ENCODE peak calls at places on chromosomes 3 and 15, in nine cellular contexts. Z is omental fat pad, S is A549, Y is heart left ventricle, W is fibroblast of pulmonary artery, E is mucosa of descending colon, B is AG04450, Q is hepatocyte, X is LNCaP clone FGC. N is an unnamed sample.

GRCh38 chr3:9036327-9037112 is 73.2 kb upstream of the RAD18 start:
- DNase-seq in S (no peak), Y (peak), W (peak), E (peak), Q (peak), B (peak), Z (peak), X (no peak), N (no peak)

GRCh38 chr15:91465696-91466095 is 365.6 kb downstream of the SV2B start:
- DNase-seq in Y (no peak), B (no peak), X (no peak), Z (no peak), E (no peak), W (no peak), S (no peak), Q (no peak), N (no peak)

GRCh38 chr15:25849431-25849921 is 13.7 kb downstream of the ATP10A start:
- DNase-seq in Z (no peak), X (no peak), W (peak), S (peak), B (no peak), Q (peak), E (no peak), Y (no peak), N (no peak)

GRCh38 chr3:4898454-4899313 is 80.6 kb upstream of the BHLHE40 start:
- DNase-seq in W (no peak), Z (no peak), B (no peak), S (no peak), Q (no peak), X (no peak), E (no peak), Y (no peak), N (no peak)

GRCh38 chr3:76826915-76827314 is 213.0 kb upstream of the ROBO2 start:
- DNase-seq in S (no peak), Y (no peak), X (no peak), E (no peak), B (no peak), Z (no peak), W (no peak), Q (peak), N (no peak)

GRCh38 chr15:75200765-75201608 is 695 bp upstream of the C15orf39 start:
- DNase-seq in E (peak), Y (peak), B (no peak), Z (no peak), Q (peak), S (no peak), X (no peak), W (peak), N (no peak)

GRCh38 chr3:38542401-38543298 is 46.5 kb downstream of the EXOG start:
- DNase-seq in Z (no peak), E (no peak), Q (no peak), W (no peak), S (no peak), Y (peak), B (no peak), X (no peak), N (no peak)

GRCh38 chr3:72848703-72849081 is 447 bp upstream of the SHQ1 start:
- DNase-seq in E (no peak), S (no peak), X (no peak), W (peak), Z (no peak), B (no peak), Y (no peak), Q (no peak), N (no peak)

GRCh38 chr3:17672506-17672905 is 69.9 kb downstream of the TBC1D5 start:
- DNase-seq in Z (no peak), B (no peak), Y (no peak), X (no peak), S (no peak), Q (no peak), E (no peak), W (peak), N (no peak)

DNA sequence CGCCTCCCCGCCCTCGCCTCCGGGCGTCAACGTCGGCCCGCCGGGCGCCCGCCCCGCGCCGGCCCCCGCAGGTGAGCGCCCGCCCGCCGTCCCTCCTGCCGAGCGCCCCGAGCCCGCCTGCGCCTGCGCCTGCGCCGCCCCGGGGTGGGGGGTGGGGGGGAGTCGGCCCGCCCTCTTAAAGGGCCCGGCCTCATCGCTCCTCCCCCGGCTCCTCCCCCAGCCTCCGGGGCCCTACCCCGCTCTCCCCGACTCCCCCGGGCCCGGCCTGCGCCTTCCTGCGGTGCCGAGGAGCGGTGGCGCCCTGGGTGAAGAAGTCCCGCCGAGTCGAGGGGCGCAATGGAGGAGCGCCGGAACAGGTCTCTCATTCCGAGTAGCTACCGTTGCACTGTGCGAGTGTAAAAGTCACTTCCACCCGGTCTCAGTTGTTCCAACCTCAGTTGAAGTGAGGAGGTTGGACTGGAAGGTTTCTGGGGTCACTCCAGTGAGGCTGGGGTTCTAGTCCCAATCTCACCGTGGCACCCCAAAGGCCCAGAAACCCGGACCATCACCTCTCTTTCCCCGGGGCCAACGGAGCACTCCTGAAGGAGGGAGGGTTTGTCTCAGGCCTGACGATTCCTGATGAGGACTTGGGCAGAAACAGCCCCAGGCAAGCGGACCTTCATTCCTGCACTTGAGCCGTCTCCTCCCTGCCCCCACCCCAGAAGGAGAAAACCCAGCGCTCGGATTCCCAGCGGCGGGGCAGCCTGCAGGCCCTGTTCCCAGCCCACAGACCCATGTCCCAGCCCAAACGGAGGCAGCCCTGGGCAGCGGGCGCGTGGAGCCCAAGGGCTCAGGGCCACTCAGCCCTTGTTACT is 1.5 kb upstream of the TNK2 start:
- DNase-seq in S (peak), X (no peak), E (peak), W (peak), Y (peak), Z (no peak), B (no peak), Q (peak), N (peak)
- TF ChIP-seq CTCF in S (no peak), X (no peak), E (no peak), W (no peak), Y (no peak), Z (no peak), B (no peak), Q (no peak), N (no peak)

DNA sequence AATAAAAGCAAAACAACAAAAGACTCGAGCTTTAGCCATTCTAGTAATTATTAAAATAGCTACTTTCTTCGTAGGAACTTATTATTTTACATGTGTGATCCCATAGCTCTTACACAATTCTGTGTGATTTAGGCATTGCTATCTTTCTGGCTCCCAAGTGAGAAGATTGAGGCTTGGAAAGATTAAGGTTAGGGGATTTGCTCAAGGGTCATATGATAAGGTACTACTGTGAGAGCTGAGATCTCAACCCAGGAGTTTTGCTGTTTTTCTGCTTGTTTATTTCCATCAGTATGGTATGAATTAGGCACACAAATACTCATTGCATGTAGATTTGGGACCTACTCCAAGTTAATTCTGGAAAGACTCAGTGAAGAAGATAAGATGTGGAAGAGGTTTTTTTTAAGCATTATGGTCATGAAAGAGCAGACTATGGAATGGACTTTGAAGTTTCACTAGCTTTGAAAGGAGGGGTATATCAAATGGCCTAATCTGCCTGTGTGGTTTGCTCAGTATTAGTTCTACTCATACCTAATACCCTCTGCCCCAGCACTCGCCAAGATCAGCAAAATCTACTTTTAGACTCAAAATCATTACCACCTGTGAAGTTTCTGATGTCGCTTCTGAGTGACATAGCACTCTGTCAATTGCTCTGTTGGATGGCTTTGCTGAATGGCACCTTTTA is 12.4 kb downstream of the MBNL1 start:
- DNase-seq in E (no peak), Z (no peak), Q (no peak), B (no peak), S (no peak), Y (no peak), X (no peak), W (peak), N (no peak)
- TF ChIP-seq CTCF in E (no peak), Z (no peak), Q (no peak), B (no peak), S (no peak), Y (no peak), X (no peak), W (no peak), N (no peak)

GRCh38 chr3:113552851-113553250 is 20.5 kb downstream of the SIDT1 start:
- DNase-seq in B (no peak), Q (no peak), W (no peak), S (no peak), Y (no peak), Z (no peak), E (no peak), X (no peak), N (no peak)
- TF ChIP-seq CTCF in B (no peak), Q (no peak), W (no peak), S (peak), Y (no peak), Z (no peak), E (no peak), X (no peak), N (no peak)

GRCh38 chr3:157520485-157521184 is 17.4 kb upstream of the VEPH1 start:
- DNase-seq in W (no peak), E (no peak), S (no peak), X (no peak), Q (no peak), B (no peak), Y (no peak), Z (no peak), N (no peak)
- TF ChIP-seq CTCF in W (no peak), E (no peak), S (no peak), X (no peak), Q (no peak), B (no peak), Y (no peak), Z (no peak), N (no peak)

DNA sequence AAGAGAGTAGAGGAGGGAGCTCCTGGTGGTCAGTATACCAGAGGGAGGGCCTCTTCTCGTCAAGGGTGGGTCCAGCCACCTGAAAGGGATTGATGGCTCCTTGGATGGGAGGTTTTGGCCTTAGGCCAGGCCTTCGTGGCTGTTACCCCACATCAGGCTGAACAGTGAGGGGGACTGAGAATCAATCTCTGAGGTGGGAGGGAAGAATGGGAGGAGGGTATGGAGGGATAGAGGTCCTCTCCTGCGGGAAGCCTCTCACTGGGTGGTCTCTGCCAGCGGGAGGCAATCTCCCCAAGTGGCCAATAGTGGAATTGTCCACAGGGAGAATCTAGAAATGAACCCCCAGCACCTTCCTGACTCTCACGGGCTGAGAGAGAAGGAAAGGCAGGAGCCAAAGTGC is 53.5 kb downstream of the BSN start:
- DNase-seq in W (no peak), X (no peak), Z (no peak), Y (no peak), S (no peak), B (no peak), E (no peak), Q (no peak), N (no peak)
- TF ChIP-seq CTCF in W (peak), X (peak), Z (no peak), Y (no peak), S (no peak), B (peak), E (no peak), Q (no peak), N (no peak)

DNA sequence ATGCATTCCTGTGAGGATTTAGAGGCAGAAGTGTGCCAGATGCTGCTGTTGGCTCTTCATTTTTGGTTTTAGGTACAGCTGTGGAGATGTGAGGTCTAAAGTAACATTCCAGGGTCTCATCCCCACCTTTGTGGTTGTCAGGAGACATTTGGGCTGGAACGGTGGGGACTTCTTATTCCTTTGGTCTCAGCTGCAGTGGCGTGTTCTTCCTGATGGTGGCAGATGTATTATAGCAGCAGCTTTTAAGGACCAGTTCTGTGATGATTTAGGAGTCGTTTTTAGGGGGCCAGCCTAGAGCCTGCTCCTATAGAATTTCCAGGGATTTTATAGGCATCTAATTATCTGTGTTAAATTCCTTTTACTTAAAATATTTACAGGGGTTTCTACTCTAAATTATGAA is 221.0 kb upstream of the EOMES start:
- DNase-seq in Y (no peak), W (peak), Z (no peak), B (no peak), Q (peak), E (no peak), S (peak), X (no peak), N (no peak)
- TF ChIP-seq CTCF in Y (no peak), W (peak), Z (no peak), B (peak), Q (peak), E (no peak), S (peak), X (peak), N (no peak)

DNA sequence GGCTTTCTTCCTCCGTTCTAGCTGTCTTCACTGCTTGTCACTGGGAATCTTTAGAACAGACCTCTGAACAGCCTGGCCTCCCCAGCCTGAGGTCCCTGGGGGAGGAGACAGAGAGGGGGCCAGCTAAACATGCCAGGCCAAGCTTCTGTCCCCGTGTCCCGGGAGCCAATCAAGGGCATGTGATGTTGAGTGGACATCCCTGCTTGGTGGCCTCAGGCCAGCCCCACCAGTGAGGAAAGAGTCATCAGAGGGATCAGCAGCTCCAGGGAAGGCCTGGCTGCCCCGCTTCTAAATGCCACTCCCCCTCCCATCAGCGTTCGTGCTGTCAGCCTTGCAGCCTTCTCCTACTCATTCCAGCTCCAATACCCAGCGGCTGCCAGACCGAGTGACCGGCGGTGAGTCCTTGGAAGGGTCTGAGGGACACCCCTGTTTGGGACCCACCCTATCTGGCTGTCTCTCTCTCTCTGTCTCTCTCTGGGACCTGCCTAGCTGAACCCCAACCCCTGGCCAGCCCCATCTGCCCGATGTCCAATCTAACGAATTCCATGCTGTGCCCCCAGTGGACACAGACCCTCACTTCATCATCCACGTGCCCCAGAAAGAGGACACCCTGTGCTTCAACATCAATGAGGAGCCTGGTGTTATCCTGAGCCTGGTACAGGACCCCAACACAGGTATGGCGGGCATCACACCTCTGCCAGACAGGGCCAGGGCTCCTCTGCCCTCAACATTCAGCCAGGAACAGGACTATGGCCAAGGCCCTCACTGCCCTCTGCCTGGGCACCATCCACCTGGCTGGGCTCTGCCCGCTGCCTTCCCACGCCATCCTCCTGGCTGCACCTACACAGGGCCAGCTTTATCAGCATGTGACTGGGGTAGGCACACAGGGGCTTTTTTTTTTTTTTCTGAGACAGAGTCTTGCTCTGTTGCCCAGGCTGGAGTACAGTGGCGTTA is 6.6 kb upstream of the ITIH3 start:
- DNase-seq in X (no peak), Y (peak), Z (no peak), S (no peak), E (no peak), B (no peak), Q (no peak), W (no peak), N (no peak)
- TF ChIP-seq CTCF in X (no peak), Y (no peak), Z (no peak), S (no peak), E (no peak), B (no peak), Q (no peak), W (no peak), N (no peak)

DNA sequence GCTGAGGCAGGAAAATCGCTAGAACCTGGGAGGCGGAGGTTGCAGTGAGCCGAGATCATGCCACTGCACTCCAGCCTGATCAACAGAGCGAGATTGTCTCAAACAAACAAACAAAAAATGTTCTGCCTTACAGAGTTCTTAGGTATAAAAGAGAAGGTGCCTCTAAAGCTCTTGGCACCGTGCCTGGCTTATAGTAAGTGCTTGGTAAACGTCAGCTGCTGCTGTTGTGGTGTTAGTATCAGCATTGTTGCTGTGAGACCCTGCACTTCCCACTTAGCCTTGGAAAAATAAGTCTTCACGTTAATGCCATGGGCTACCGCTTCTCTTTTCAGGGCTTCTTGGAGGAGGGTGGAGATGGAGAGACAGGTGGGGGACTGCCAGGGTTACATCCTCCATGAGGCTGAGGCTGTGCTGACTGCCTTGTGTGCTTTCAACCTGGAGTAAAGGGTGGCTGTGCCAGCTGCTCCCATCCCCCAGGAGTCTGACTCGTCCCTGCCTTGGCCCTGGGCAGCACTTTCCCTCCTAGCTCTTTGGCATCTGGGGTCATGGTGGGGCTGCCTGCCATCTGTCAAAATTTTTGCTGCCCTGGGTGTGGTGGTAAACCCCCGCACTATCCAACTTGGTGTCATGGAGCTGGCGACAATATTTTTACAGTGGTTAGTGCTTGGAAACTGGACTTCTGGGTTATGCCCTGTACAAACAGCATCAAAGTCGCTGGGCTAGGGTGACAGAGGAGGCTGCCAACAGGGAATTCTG is 17.8 kb downstream of the FLNB start:
- DNase-seq in S (peak), B (no peak), Z (no peak), W (peak), E (no peak), Y (peak), X (peak), Q (peak), N (no peak)
- TF ChIP-seq CTCF in S (no peak), B (no peak), Z (no peak), W (no peak), E (no peak), Y (no peak), X (no peak), Q (no peak), N (no peak)